ENCODE peak calls at places on chromosomes 4 and X, in five cellular contexts. E, D, L, I and N are unnamed samples.

GRCh38 chr4:150316332-150317205 is 238.3 kb downstream of the DCLK2 start:
- DNase-seq in E (no peak), D (no peak), L (no peak), I (no peak), N (no peak)

GRCh38 chr4:41514765-41515481 is 23.0 kb upstream of the LIMCH1 start:
- DNase-seq in E (peak; percentile 45), D (no peak), L (no peak), I (no peak), N (no peak)

GRCh38 chr4:26058537-26058936 is 144.5 kb downstream of the SMIM20 start:
- DNase-seq in E (no peak), D (no peak), L (no peak), I (no peak), N (no peak)

GRCh38 chr4:41670530-41670929 is 78.0 kb downstream of the PHOX2B start:
- DNase-seq in E (no peak), D (no peak), L (no peak), I (no peak), N (peak; percentile 35)

GRCh38 chr4:10730019-10730418 is 45.5 kb upstream of the CLNK start:
- DNase-seq in E (no peak), D (no peak), L (no peak), I (no peak), N (no peak)

GRCh38 chrX:46912673-46913491 is 661 bp downstream of the JADE3 start:
- DNase-seq in E (no peak), D (no peak), L (peak; percentile 78), I (peak; percentile 71), N (peak; percentile 29)

GRCh38 chr4:37726666-37727065 is 40.5 kb upstream of the RELL1 start:
- DNase-seq in E (no peak), D (no peak), L (no peak), I (no peak), N (no peak)

GRCh38 chrX:41923257-41923924 is at the start of gene CASK:
- DNase-seq in E (peak; percentile 41), D (peak; percentile 30), L (peak; percentile 91), I (peak; percentile 94), N (peak; percentile 82)

GRCh38 chr4:145879598-145879997 is 59.0 kb downstream of the ZNF827 start:
- DNase-seq in E (no peak), D (no peak), L (no peak), I (no peak), N (no peak)

GRCh38 chr4:169080970-169081369 is 70.9 kb upstream of the CBR4 start:
- DNase-seq in E (no peak), D (no peak), L (no peak), I (no peak), N (no peak)